ENCODE peak calls at places on chromosomes 7 and 10, in eight cellular contexts. One of them, this sample, is unnamed. For H3K4me1, the result is how much of the 10 kb centered on the place peaks cover.

GRCh38 chr7:65809259-65809981 is 63.5 kb upstream of the VKORC1L1 start:
- DNase-seq in thoracic aorta: no peak
- DNase-seq in heart left ventricle: no peak
- DNase-seq in HCT116: no peak
- DNase-seq in ovary: no peak
- DNase-seq in GM23338: no peak
- DNase-seq in stomach: no peak
- DNase-seq in IMR-90: no peak
- DNase-seq in this sample: no peak

GRCh38 chr10:3812141-3812540 is 27.1 kb upstream of the KLF6 start:
- DNase-seq in IMR-90: no peak
- DNase-seq in thoracic aorta: no peak
- DNase-seq in heart left ventricle: no peak
- DNase-seq in GM23338: no peak
- DNase-seq in ovary: no peak
- DNase-seq in HCT116: no peak
- DNase-seq in stomach: no peak
- DNase-seq in this sample: no peak

GRCh38 chr7:155803418-155804376 is 8.6 kb downstream of the SHH start:
- DNase-seq in HCT116: no peak
- DNase-seq in ovary: no peak
- DNase-seq in heart left ventricle: no peak
- DNase-seq in stomach: peak
- DNase-seq in thoracic aorta: no peak
- DNase-seq in IMR-90: no peak
- DNase-seq in GM23338: peak
- DNase-seq in this sample: no peak

GRCh38 chr7:30445770-30446169 is 32.8 kb downstream of the NOD1 start:
- DNase-seq in ovary: peak
- DNase-seq in heart left ventricle: peak
- DNase-seq in HCT116: no peak
- DNase-seq in stomach: peak
- DNase-seq in IMR-90: peak
- DNase-seq in thoracic aorta: peak
- DNase-seq in GM23338: peak
- DNase-seq in this sample: peak

GRCh38 chr10:48493083-48493871 is 111.6 kb downstream of the ARHGAP22 start:
- DNase-seq in GM23338: no peak
- DNase-seq in HCT116: no peak
- DNase-seq in thoracic aorta: no peak
- DNase-seq in heart left ventricle: no peak
- DNase-seq in ovary: no peak
- DNase-seq in IMR-90: no peak
- DNase-seq in stomach: peak
- DNase-seq in this sample: no peak

GRCh38 chr7:102119213-102119651 is 167.4 kb upstream of the SH2B2 start:
- DNase-seq in GM23338: no peak
- DNase-seq in ovary: peak
- DNase-seq in IMR-90: peak
- DNase-seq in thoracic aorta: no peak
- DNase-seq in stomach: no peak
- DNase-seq in heart left ventricle: no peak
- DNase-seq in HCT116: no peak
- DNase-seq in this sample: no peak

GRCh38 chr7:47221826-47222225 is 360.1 kb downstream of the TNS3 start:
- DNase-seq in ovary: no peak
- DNase-seq in heart left ventricle: no peak
- DNase-seq in HCT116: no peak
- DNase-seq in thoracic aorta: no peak
- DNase-seq in GM23338: no peak
- DNase-seq in stomach: no peak
- DNase-seq in IMR-90: peak
- DNase-seq in this sample: no peak

GRCh38 chr10:60681103-60681502 is 97.2 kb upstream of the CDK1 start:
- DNase-seq in IMR-90: no peak
- DNase-seq in HCT116: no peak
- DNase-seq in GM23338: no peak
- DNase-seq in heart left ventricle: no peak
- DNase-seq in ovary: no peak
- DNase-seq in thoracic aorta: no peak
- DNase-seq in stomach: no peak
- DNase-seq in this sample: no peak

GRCh38 chr10:69731184-69731583 is 70.5 kb upstream of the COL13A1 start:
- DNase-seq in ovary: no peak
- DNase-seq in thoracic aorta: no peak
- DNase-seq in heart left ventricle: no peak
- DNase-seq in stomach: no peak
- DNase-seq in GM23338: no peak
- DNase-seq in IMR-90: peak
- DNase-seq in HCT116: no peak
- DNase-seq in this sample: no peak

GRCh38 chr7:32470871-32471270 is 19.3 kb downstream of the LSM5 start:
- DNase-seq in heart left ventricle: no peak
- DNase-seq in thoracic aorta: no peak
- DNase-seq in GM23338: no peak
- DNase-seq in HCT116: no peak
- DNase-seq in stomach: no peak
- DNase-seq in ovary: no peak
- DNase-seq in IMR-90: no peak
- DNase-seq in this sample: no peak

GRCh38 chr10:79981673-79982485 is 33.0 kb upstream of the SFTPD start:
- DNase-seq in ovary: no peak
- DNase-seq in GM23338: peak
- DNase-seq in heart left ventricle: peak
- DNase-seq in HCT116: peak
- DNase-seq in IMR-90: peak
- DNase-seq in stomach: peak
- DNase-seq in thoracic aorta: no peak
- DNase-seq in this sample: peak

GRCh38 chr10:104208730-104209129 is 23.4 kb downstream of the CFAP43 start:
- DNase-seq in stomach: no peak
- DNase-seq in heart left ventricle: no peak
- DNase-seq in HCT116: no peak
- DNase-seq in GM23338: no peak
- DNase-seq in IMR-90: no peak
- DNase-seq in ovary: no peak
- DNase-seq in thoracic aorta: no peak
- DNase-seq in this sample: no peak

GRCh38 chr7:116793795-116794360 is 68.5 kb upstream of the CAPZA2 start:
- DNase-seq in HCT116: no peak
- DNase-seq in heart left ventricle: no peak
- DNase-seq in stomach: no peak
- DNase-seq in ovary: no peak
- DNase-seq in thoracic aorta: no peak
- DNase-seq in GM23338: no peak
- DNase-seq in IMR-90: no peak
- DNase-seq in this sample: no peak

GRCh38 chr7:93461350-93461749 is 113.2 kb downstream of the CALCR start:
- DNase-seq in GM23338: peak
- DNase-seq in HCT116: no peak
- DNase-seq in IMR-90: no peak
- DNase-seq in stomach: no peak
- DNase-seq in thoracic aorta: no peak
- DNase-seq in ovary: no peak
- DNase-seq in heart left ventricle: no peak
- DNase-seq in this sample: no peak

GRCh38 chr10:77299257-77299656 is 338.4 kb downstream of the KCNMA1 start:
- DNase-seq in HCT116: no peak
- DNase-seq in IMR-90: no peak
- DNase-seq in GM23338: no peak
- DNase-seq in stomach: no peak
- DNase-seq in thoracic aorta: no peak
- DNase-seq in heart left ventricle: no peak
- DNase-seq in ovary: no peak
- DNase-seq in this sample: peak

GRCh38 chr7:41030673-41031072 is 672.2 kb downstream of the INHBA start:
- DNase-seq in HCT116: no peak
- DNase-seq in heart left ventricle: no peak
- DNase-seq in ovary: no peak
- DNase-seq in stomach: no peak
- DNase-seq in thoracic aorta: no peak
- DNase-seq in GM23338: no peak
- DNase-seq in IMR-90: peak
- DNase-seq in this sample: no peak

DNA sequence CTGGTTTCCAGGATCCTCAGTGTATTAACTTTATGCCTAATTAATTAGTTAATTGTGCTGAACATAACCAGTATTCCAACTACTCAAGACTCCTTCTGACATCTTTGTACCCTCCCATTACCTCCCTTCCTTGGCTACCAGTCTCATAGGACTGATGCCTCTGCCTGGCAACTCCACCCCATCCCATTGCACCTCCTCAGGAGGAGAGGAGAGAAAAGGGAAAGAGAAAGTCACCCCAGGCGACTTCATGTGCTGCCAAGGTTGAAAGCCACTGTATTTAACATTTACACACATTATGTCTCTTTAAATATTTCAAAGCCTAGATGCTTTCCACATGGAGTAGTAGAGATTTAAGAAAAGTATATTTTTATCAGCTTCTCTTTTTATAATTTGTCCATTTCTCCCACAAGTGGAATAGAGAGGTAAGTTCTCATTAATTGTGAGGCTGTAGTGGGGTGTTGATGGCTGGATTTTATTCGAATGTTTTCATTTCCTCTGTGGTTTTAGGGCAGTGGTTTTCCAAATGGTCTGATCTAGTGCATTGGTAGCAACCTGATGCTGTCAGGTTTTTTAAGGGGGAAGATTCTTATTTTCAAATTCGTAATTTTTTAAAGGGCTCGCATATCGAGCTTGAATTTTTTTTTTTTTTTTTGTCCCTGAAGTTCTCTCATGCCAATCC is 148.0 kb downstream of the BICC1 start:
- DNase-seq in heart left ventricle: no peak
- DNase-seq in ovary: no peak
- DNase-seq in thoracic aorta: no peak
- DNase-seq in HCT116: no peak
- DNase-seq in IMR-90: no peak
- DNase-seq in stomach: no peak
- DNase-seq in GM23338: no peak
- DNase-seq in this sample: no peak
- H3K27ac ChIP-seq in heart left ventricle: no peak
- H3K27ac ChIP-seq in ovary: no peak
- H3K27ac ChIP-seq in thoracic aorta: no peak
- H3K27ac ChIP-seq in HCT116: no peak
- H3K27ac ChIP-seq in IMR-90: no peak
- H3K27ac ChIP-seq in stomach: no peak
- H3K27ac ChIP-seq in GM23338: no peak
- H3K27ac ChIP-seq in this sample: no peak

GRCh38 chr7:27101188-27101905 is 1.1 kb downstream of the HOXA2 start:
- DNase-seq in GM23338: no peak
- DNase-seq in IMR-90: peak
- DNase-seq in heart left ventricle: no peak
- DNase-seq in ovary: no peak
- DNase-seq in thoracic aorta: no peak
- DNase-seq in stomach: no peak
- DNase-seq in HCT116: no peak
- DNase-seq in this sample: no peak
- H3K4me1 ChIP-seq in GM23338: under half
- H3K4me1 ChIP-seq in IMR-90: under half
- H3K4me1 ChIP-seq in heart left ventricle: under half
- H3K4me1 ChIP-seq in ovary: under half
- H3K4me1 ChIP-seq in thoracic aorta: under half
- H3K4me1 ChIP-seq in stomach: half or more
- H3K4me1 ChIP-seq in HCT116: under half
- H3K4me1 ChIP-seq in this sample: under half

GRCh38 chr7:114303301-114303700 is 111.3 kb upstream of the FOXP2 start:
- DNase-seq in GM23338: no peak
- DNase-seq in ovary: no peak
- DNase-seq in HCT116: no peak
- DNase-seq in thoracic aorta: no peak
- DNase-seq in IMR-90: no peak
- DNase-seq in heart left ventricle: no peak
- DNase-seq in stomach: no peak
- DNase-seq in this sample: no peak
- H3K27ac ChIP-seq in GM23338: no peak
- H3K27ac ChIP-seq in ovary: no peak
- H3K27ac ChIP-seq in HCT116: no peak
- H3K27ac ChIP-seq in thoracic aorta: no peak
- H3K27ac ChIP-seq in IMR-90: no peak
- H3K27ac ChIP-seq in heart left ventricle: no peak
- H3K27ac ChIP-seq in stomach: no peak
- H3K27ac ChIP-seq in this sample: no peak

GRCh38 chr10:11154333-11154732 is 136.7 kb downstream of the CELF2 start:
- DNase-seq in thoracic aorta: no peak
- DNase-seq in GM23338: no peak
- DNase-seq in stomach: no peak
- DNase-seq in heart left ventricle: no peak
- DNase-seq in IMR-90: no peak
- DNase-seq in ovary: no peak
- DNase-seq in HCT116: no peak
- DNase-seq in this sample: no peak

GRCh38 chr10:11150876-11151275 is 133.2 kb downstream of the CELF2 start:
- DNase-seq in IMR-90: no peak
- DNase-seq in HCT116: no peak
- DNase-seq in heart left ventricle: no peak
- DNase-seq in thoracic aorta: no peak
- DNase-seq in ovary: no peak
- DNase-seq in GM23338: no peak
- DNase-seq in stomach: no peak
- DNase-seq in this sample: no peak

GRCh38 chr10:11153766-11154165 is 136.1 kb downstream of the CELF2 start:
- DNase-seq in ovary: no peak
- DNase-seq in thoracic aorta: no peak
- DNase-seq in HCT116: no peak
- DNase-seq in IMR-90: no peak
- DNase-seq in heart left ventricle: no peak
- DNase-seq in GM23338: no peak
- DNase-seq in stomach: no peak
- DNase-seq in this sample: no peak

GRCh38 chr10:11153245-11153644 is 135.6 kb downstream of the CELF2 start:
- DNase-seq in thoracic aorta: no peak
- DNase-seq in GM23338: no peak
- DNase-seq in stomach: no peak
- DNase-seq in ovary: no peak
- DNase-seq in heart left ventricle: no peak
- DNase-seq in IMR-90: no peak
- DNase-seq in HCT116: no peak
- DNase-seq in this sample: no peak

GRCh38 chr10:11152801-11153200 is 135.1 kb downstream of the CELF2 start:
- DNase-seq in heart left ventricle: no peak
- DNase-seq in GM23338: no peak
- DNase-seq in IMR-90: no peak
- DNase-seq in stomach: no peak
- DNase-seq in ovary: no peak
- DNase-seq in HCT116: no peak
- DNase-seq in thoracic aorta: no peak
- DNase-seq in this sample: no peak
- H3K4me1 ChIP-seq in heart left ventricle: under half
- H3K4me1 ChIP-seq in GM23338: under half
- H3K4me1 ChIP-seq in IMR-90: under half
- H3K4me1 ChIP-seq in stomach: under half
- H3K4me1 ChIP-seq in ovary: under half
- H3K4me1 ChIP-seq in HCT116: under half
- H3K4me1 ChIP-seq in thoracic aorta: under half
- H3K4me1 ChIP-seq in this sample: half or more

DNA sequence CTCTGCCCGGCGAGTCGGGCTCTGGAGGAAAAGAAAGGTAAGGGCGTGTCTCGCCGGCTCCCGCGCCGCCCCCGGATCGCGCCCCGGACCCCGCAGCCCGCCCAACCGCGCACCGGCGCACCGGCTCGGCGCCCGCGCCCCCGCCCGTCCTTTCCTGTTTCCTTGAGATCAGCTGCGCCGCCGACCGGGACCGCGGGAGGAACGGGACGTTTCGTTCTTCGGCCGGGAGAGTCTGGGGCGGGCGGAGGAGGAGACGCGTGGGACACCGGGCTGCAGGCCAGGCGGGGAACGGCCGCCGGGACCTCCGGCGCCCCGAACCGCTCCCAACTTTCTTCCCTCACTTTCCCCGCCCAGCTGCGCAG is 493 bp downstream of the EGFR start:
- DNase-seq in IMR-90: no peak
- DNase-seq in ovary: peak
- DNase-seq in GM23338: peak
- DNase-seq in thoracic aorta: no peak
- DNase-seq in HCT116: no peak
- DNase-seq in heart left ventricle: peak
- DNase-seq in stomach: peak
- DNase-seq in this sample: peak
- H3K27ac ChIP-seq in IMR-90: peak
- H3K27ac ChIP-seq in ovary: peak
- H3K27ac ChIP-seq in GM23338: no peak
- H3K27ac ChIP-seq in thoracic aorta: peak
- H3K27ac ChIP-seq in HCT116: peak
- H3K27ac ChIP-seq in heart left ventricle: peak
- H3K27ac ChIP-seq in stomach: peak
- H3K27ac ChIP-seq in this sample: peak

This sample was measured in psoas muscle.